ENCODE peak calls at places on chromosome 1, in four cellular contexts. Y, X, U and V are unnamed samples. For H3K4me1, the result is how much of the 10 kb centered on the place peaks cover.

GRCh38 chr1:204369006-204369726 is 9.4 kb upstream of the PLEKHA6 start:
- DNase-seq in Y (no peak), X (no peak), U (no peak), V (no peak)

GRCh38 chr1:210922666-210923065 is 211.3 kb downstream of the KCNH1 start:
- DNase-seq in Y (no peak), X (no peak), U (no peak), V (no peak)

GRCh38 chr1:110475358-110476027 is 24.5 kb downstream of the PROK1 start:
- DNase-seq in Y (no peak), X (no peak), U (no peak), V (no peak)

GRCh38 chr1:226738421-226738994 is 574 bp downstream of the ITPKB start:
- DNase-seq in Y (peak), X (peak), U (peak), V (no peak)

GRCh38 chr1:101112051-101112770 is 86.6 kb upstream of the DPH5 start:
- DNase-seq in Y (no peak), X (no peak), U (no peak), V (no peak)

GRCh38 chr1:28112388-28113311 is 24.2 kb upstream of the EYA3 start:
- DNase-seq in Y (peak), X (peak), U (no peak), V (peak)

GRCh38 chr1:8941906-8942305 is 3.8 kb upstream of the CA6 start:
- DNase-seq in Y (peak), X (no peak), U (no peak), V (no peak)

GRCh38 chr1:110152133-110152785 is 2.0 kb downstream of the SLC6A17 start:
- DNase-seq in Y (no peak), X (no peak), U (no peak), V (no peak)

GRCh38 chr1:76336951-76337371 is 262.4 kb downstream of the ST6GALNAC3 start:
- DNase-seq in Y (peak), X (peak), U (peak), V (peak)

DNA sequence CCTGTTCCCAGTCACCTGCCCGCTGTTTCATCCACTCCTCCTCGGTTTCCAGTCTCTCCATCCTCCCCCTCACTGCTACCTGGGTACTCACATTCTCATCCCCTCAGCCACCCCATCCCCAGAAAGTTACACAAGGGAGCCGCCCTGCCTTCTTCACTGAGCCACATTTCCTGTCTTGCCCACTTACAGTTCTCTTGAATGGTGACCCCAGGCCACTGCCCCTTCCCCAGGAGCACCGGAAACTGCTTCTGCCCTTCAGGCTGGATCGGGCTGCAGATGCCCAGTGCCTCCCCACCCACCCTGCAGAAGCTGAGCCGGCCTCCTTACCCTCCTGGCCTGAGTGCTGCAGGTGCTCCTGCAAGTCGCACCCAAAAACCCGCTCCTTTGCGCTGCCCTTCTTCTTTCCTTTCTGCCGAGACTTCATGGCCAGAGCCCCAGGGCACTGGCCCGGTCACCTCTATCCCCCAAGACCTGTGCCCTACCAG is 448 bp downstream of the ARHGAP30 start:
- DNase-seq in Y (no peak), X (no peak), U (no peak), V (no peak)
- H3K4me1 ChIP-seq in Y (under half), X (under half), U (under half), V (under half)

GRCh38 chr1:240719953-240720700 is 108.2 kb upstream of the GREM2 start:
- DNase-seq in Y (no peak), X (no peak), U (no peak), V (no peak)

GRCh38 chr1:240722788-240723187 is 110.8 kb upstream of the GREM2 start:
- DNase-seq in Y (no peak), X (no peak), U (no peak), V (no peak)

DNA sequence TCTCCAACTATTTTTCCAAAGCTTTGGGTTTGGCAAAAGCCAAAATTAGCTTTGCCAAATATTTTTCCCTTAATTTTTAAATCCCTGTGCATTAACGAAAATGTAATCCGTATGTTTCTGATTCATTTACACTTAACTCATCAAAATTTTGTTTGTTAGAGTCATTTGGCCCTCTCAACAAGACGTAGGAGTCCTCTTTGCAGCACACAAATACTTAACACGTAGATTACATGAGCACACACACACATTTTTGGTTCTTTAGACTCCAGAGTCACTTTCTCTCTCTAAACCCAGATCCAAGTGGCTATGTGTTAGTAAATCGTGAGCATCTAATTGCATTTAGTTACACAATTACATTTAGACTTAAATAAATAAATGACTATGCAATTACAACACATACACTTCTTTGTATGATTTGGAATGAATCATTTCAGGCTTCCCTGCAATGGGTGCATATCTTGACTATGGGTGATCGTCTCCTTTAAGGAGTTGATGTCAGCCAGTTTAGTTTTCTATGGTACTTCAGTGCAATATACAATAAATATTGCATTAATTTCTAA is 109.0 kb upstream of the GREM2 start:
- DNase-seq in Y (no peak), X (no peak), U (no peak), V (no peak)
- H3K4me3 ChIP-seq in Y (no peak), X (no peak), U (no peak), V (no peak)

GRCh38 chr1:93625582-93626327 is 55.9 kb downstream of the BCAR3 start:
- DNase-seq in Y (peak), X (no peak), U (no peak), V (no peak)
- H3K4me1 ChIP-seq in Y (under half), X (under half), U (under half), V (under half)

GRCh38 chr1:53681647-53682368 is 57.2 kb downstream of the GLIS1 start:
- DNase-seq in Y (peak), X (peak), U (peak), V (no peak)
- H3K4me3 ChIP-seq in Y (no peak), X (no peak), U (no peak), V (no peak)

GRCh38 chr1:205793959-205794730 is 18.9 kb downstream of the SLC41A1 start:
- DNase-seq in Y (no peak), X (no peak), U (no peak), V (no peak)

GRCh38 chr1:205798577-205798976 is 14.4 kb downstream of the SLC41A1 start:
- DNase-seq in Y (no peak), X (no peak), U (no peak), V (no peak)

GRCh38 chr1:205792946-205793673 is 17.8 kb upstream of the RAB29 start:
- DNase-seq in Y (no peak), X (no peak), U (no peak), V (no peak)

GRCh38 chr1:205800470-205800869 is 12.5 kb downstream of the SLC41A1 start:
- DNase-seq in Y (no peak), X (no peak), U (no peak), V (no peak)

GRCh38 chr1:205797122-205797521 is 15.9 kb downstream of the SLC41A1 start:
- DNase-seq in Y (no peak), X (no peak), U (no peak), V (no peak)
- H3K4me1 ChIP-seq in Y (under half), X (under half), U (under half), V (under half)

DNA sequence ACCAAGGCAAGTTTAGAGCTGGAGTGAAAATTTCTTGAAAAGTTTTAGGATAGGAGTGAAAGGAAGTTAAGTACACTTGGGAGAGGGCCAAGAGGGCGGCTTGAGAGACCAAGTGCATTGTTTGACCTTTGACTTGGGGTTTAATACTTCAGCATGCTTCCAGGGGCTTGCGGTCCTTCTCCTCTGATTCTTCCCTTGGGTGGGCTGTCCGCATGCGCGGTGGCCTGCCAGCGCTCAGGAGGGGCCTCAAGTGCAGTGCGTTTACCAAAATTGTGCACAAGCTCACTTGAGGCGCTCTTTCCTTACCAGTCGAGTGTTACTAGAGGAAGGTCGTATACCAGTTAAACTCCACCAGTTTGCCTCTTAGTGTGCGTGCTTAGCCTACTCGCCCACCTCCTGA is 91.3 kb upstream of the LYST start:
- DNase-seq in Y (no peak), X (no peak), U (no peak), V (no peak)
- H3K4me3 ChIP-seq in Y (no peak), X (no peak), U (no peak), V (no peak)

GRCh38 chr1:172289448-172289847 is 131.0 kb upstream of the C1orf105 start:
- DNase-seq in Y (no peak), X (no peak), U (no peak), V (no peak)
- H3K4me1 ChIP-seq in Y (under half), X (under half), U (under half), V (under half)